ENCODE peak calls at places on chromosomes 5 and 9, in five cellular contexts. N is breast epithelium, D is A549, X is K562, O is gastrocnemius medialis. R is an unnamed sample. For H3K4me1, the result is how much of the 10 kb centered on the place peaks cover.

GRCh38 chr9:130869250-130869649 is 27.4 kb downstream of the QRFP start:
- DNase-seq in O (no peak), N (no peak), D (no peak), X (no peak), R (no peak)

GRCh38 chr9:34892886-34893285 is 65.2 kb upstream of the PHF24 start:
- DNase-seq in X (no peak), D (no peak), N (no peak), O (peak), R (no peak)

GRCh38 chr5:98599016-98599415 is 174.4 kb upstream of the RGMB start:
- DNase-seq in D (no peak), N (no peak), X (no peak), O (no peak), R (no peak)

GRCh38 chr5:25754895-25755294 is 1110.1 kb upstream of the CDH10 start:
- DNase-seq in O (no peak), X (no peak), N (no peak), D (peak), R (no peak)

GRCh38 chr5:158943057-158943456 is 156.7 kb downstream of the EBF1 start:
- DNase-seq in D (peak), O (no peak), X (no peak), N (no peak), R (no peak)

GRCh38 chr5:113058706-113059226 is 82.2 kb downstream of the DCP2 start:
- DNase-seq in D (no peak), O (no peak), N (no peak), X (no peak), R (no peak)

GRCh38 chr9:135612981-135613910 is 26.1 kb downstream of the GLT6D1 start:
- DNase-seq in O (no peak), N (no peak), X (peak), D (no peak), R (no peak)

GRCh38 chr9:134065720-134066419 is 2.0 kb downstream of the BRD3 start:
- DNase-seq in D (no peak), X (peak), O (peak), N (peak), R (peak)

GRCh38 chr9:131609116-131609830 is 64.0 kb downstream of the PRRT1B start:
- DNase-seq in N (no peak), O (no peak), X (no peak), D (no peak), R (no peak)

GRCh38 chr5:80937591-80937990 is 22.6 kb upstream of the RASGRF2 start:
- DNase-seq in D (peak), O (no peak), X (no peak), N (no peak), R (no peak)

GRCh38 chr5:96150007-96150406 is 188.4 kb upstream of the ELL2 start:
- DNase-seq in O (no peak), N (no peak), X (no peak), D (no peak), R (no peak)

GRCh38 chr9:8648271-8648670 is 848.7 kb upstream of the DMAC1 start:
- DNase-seq in X (no peak), O (no peak), D (no peak), N (no peak), R (no peak)

GRCh38 chr5:82396871-82397514 is 118.8 kb upstream of the RPS23 start:
- DNase-seq in O (peak), D (peak), X (peak), N (peak), R (peak)

GRCh38 chr9:96253059-96253696 is 48.8 kb downstream of the HSD17B3 start:
- DNase-seq in X (peak), N (no peak), D (no peak), O (no peak), R (no peak)

GRCh38 chr5:150105898-150106615 is 19.7 kb upstream of the CSF1R start:
- DNase-seq in D (no peak), X (peak), O (no peak), N (no peak), R (peak)

DNA sequence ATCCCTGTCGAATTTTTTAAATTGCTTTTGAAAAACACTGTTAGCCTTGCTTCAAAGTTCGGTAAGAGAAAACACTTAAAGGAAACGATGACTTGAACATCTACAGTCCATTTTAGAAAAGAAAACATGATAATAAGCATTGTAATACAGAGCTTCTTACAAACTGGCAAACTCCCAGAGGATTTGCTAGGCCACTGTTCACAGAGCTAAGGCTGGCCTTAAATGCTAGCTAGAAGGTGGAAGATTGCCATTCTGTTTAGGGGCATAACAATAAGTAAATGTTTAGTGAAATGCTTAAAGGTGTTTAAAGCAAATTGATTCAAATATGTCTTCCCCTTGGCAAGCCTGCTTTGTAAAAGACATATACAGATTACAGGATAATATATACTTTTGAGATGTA is 169.6 kb downstream of the TLE4 start:
- DNase-seq in X (no peak), D (no peak), O (no peak), N (no peak), R (no peak)
- H3K4me1 ChIP-seq in X (under half), D (under half), O (under half), N (under half), R (under half)

GRCh38 chr5:179805070-179805528 is 1.6 kb downstream of the MGAT4B start:
- DNase-seq in N (no peak), D (no peak), O (peak), X (no peak), R (no peak)
- TF ChIP-seq POLR2A in N (no peak), D (no peak), O (no peak), X (no peak), R (no peak)

GRCh38 chr9:110049699-110050450 is 158.1 kb downstream of the C9orf152 start:
- DNase-seq in N (no peak), X (no peak), O (no peak), D (no peak), R (peak)
- H3K4me1 ChIP-seq in N (under half), X (under half), O (under half), D (under half), R (under half)

DNA sequence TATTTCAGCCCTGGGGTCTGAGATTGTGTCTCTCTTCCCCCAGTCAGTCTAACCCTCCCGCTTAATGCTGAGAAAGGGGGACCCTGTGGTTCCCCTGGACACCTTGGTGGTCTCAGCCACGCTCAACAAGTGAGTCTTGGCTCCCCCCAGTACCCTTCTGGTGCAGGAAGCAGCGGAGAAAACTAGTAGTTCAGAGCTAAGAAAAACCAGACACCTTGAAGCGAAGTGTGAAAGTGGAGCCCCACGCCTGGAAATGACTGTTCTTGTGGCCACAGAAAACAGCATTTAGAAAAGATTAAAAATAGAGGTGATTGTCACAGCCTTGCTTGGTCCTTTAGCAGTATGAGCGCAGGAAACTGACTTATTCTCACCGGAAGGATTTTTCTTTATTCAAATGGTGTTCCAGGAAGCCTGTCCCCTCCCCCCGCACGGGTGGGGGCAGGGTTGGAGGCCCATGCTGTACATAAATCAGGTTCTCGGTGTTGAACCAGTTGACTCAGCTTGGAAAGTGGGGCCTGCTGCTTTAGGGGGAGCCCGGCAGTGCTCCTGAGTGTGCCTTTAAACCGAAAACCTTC is 8.1 kb downstream of the ARPC5L start:
- DNase-seq in X (peak), N (no peak), D (no peak), O (no peak), R (peak)
- TF ChIP-seq POLR2A in X (peak), N (no peak), D (no peak), O (no peak), R (peak)